ENCODE peak calls at places on chromosomes 3 and 15, in four cellular contexts. X, Z, P and A are unnamed samples.

GRCh38 chr3:10173926-10174435 is 9.3 kb downstream of the IRAK2 start:
- DNase-seq in X (no peak), Z (peak; percentile 99), P (no peak), A (peak; percentile 79)

GRCh38 chr3:11095932-11096265 is 58.4 kb upstream of the HRH1 start:
- DNase-seq in X (no peak), Z (peak; percentile 46), P (no peak), A (no peak)

GRCh38 chr3:79729096-79729495 is 38.7 kb downstream of the ROBO1 start:
- DNase-seq in X (no peak), Z (peak; percentile 53), P (no peak), A (peak; percentile 65)

GRCh38 chr3:65245133-65246076 is 557.6 kb upstream of the ADAMTS9 start:
- DNase-seq in X (no peak), Z (peak; percentile 45), P (no peak), A (peak; percentile 5)

GRCh38 chr3:38579551-38580449 is 69.7 kb downstream of the SCN5A start:
- DNase-seq in X (no peak), Z (peak; percentile 4), P (no peak), A (peak; percentile 95)

GRCh38 chr15:78319588-78319987 is 20.2 kb upstream of the SKIC8 start:
- DNase-seq in X (no peak), Z (no peak), P (no peak), A (no peak)

GRCh38 chr3:31448035-31448881 is 84.5 kb upstream of the STT3B start:
- DNase-seq in X (no peak), Z (peak; percentile 40), P (no peak), A (no peak)

GRCh38 chr3:120102674-120103073 is 8.4 kb upstream of the GSK3B start:
- DNase-seq in X (no peak), Z (no peak), P (no peak), A (no peak)